ENCODE peak calls at places on chromosomes 4 and X, in eight cellular contexts. M, X, E, V, D, I, R and W are unnamed samples.

GRCh38 chrX:101550825-101551767 is 749 bp downstream of the ARMCX1 start:
- DNase-seq in R (no peak), M (no peak), I (no peak), E (peak), V (peak), D (peak), X (peak), W (no peak)

GRCh38 chr4:152817331-152817730 is 37.6 kb downstream of the ARFIP1 start:
- DNase-seq in D (no peak), E (no peak), R (no peak), M (no peak), X (no peak), I (no peak), V (peak), W (no peak)

GRCh38 chr4:32030406-32030805 is 1310.2 kb downstream of the PCDH7 start:
- DNase-seq in D (no peak), I (no peak), V (no peak), X (no peak), R (no peak), M (no peak), E (no peak), W (no peak)

GRCh38 chr4:80255374-80256095 is 10.9 kb upstream of the FGF5 start:
- DNase-seq in E (no peak), M (no peak), X (no peak), V (no peak), I (no peak), R (no peak), D (no peak), W (no peak)

GRCh38 chr4:102449751-102450352 is 51.3 kb upstream of the NFKB1 start:
- DNase-seq in X (peak), D (no peak), I (peak), M (peak), R (peak), V (peak), E (peak), W (peak)

GRCh38 chrX:1679238-1679637 is 64.4 kb downstream of the ASMT start:
- DNase-seq in E (peak), R (no peak), I (no peak), M (no peak), X (no peak), V (no peak), D (no peak), W (no peak)

GRCh38 chrX:136112781-136113180 is 34.6 kb upstream of the FHL1 start:
- DNase-seq in I (no peak), X (no peak), D (no peak), E (no peak), R (no peak), V (no peak), M (no peak), W (no peak)

GRCh38 chrX:73126240-73126639 is 46.9 kb upstream of the PABPC1L2A start:
- DNase-seq in E (no peak), V (no peak), D (no peak), M (no peak), R (no peak), I (no peak), X (no peak), W (no peak)

GRCh38 chr4:12488672-12489071 is 995.5 kb downstream of the RAB28 start:
- DNase-seq in I (no peak), E (peak), D (no peak), V (no peak), M (no peak), X (no peak), R (no peak), W (no peak)

GRCh38 chrX:16770970-16771482 is 15.2 kb upstream of the TXLNG start:
- DNase-seq in V (no peak), M (no peak), D (no peak), X (no peak), E (no peak), R (no peak), I (no peak), W (no peak)

GRCh38 chrX:149462849-149463248 is 42.3 kb downstream of the IDS start:
- DNase-seq in X (no peak), I (no peak), D (no peak), R (no peak), E (no peak), V (no peak), M (no peak), W (no peak)

GRCh38 chr4:185004562-185005208 is 13.6 kb upstream of the HELT start:
- DNase-seq in M (no peak), X (no peak), R (no peak), I (no peak), D (no peak), E (peak), V (no peak), W (no peak)

GRCh38 chrX:15194136-15194535 is 75.7 kb downstream of the ASB9 start:
- DNase-seq in X (no peak), V (no peak), D (no peak), E (no peak), R (no peak), I (no peak), M (no peak), W (no peak)

GRCh38 chrX:154987940-154988339 is 34.6 kb downstream of the F8 start:
- DNase-seq in R (no peak), X (no peak), E (no peak), V (no peak), M (no peak), I (peak), D (no peak), W (no peak)

GRCh38 chr4:88661724-88662123 is 35.9 kb downstream of the NAP1L5 start:
- DNase-seq in V (peak), R (no peak), X (no peak), I (no peak), M (no peak), E (no peak), D (no peak), W (no peak)

GRCh38 chr4:120008075-120008474 is 58.6 kb downstream of the MAD2L1 start:
- DNase-seq in I (no peak), X (no peak), M (no peak), V (no peak), R (no peak), D (no peak), E (no peak), W (no peak)

GRCh38 chr4:153341575-153342090 is 2.9 kb upstream of the MND1 start:
- DNase-seq in I (peak), X (peak), E (no peak), V (peak), R (no peak), D (no peak), M (peak), W (no peak)

GRCh38 chr4:76067652-76068286 is 6.7 kb upstream of the ART3 start:
- DNase-seq in R (no peak), D (peak), E (peak), X (peak), I (peak), V (peak), M (peak), W (peak)

GRCh38 chrX:106171293-106171692 is 3.2 kb downstream of the PWWP3B start:
- DNase-seq in V (no peak), R (no peak), M (no peak), I (no peak), X (no peak), D (no peak), E (no peak), W (no peak)

GRCh38 chr4:3252831-3253641 is 4.1 kb downstream of the MSANTD1 start:
- DNase-seq in D (no peak), E (no peak), R (no peak), M (no peak), X (no peak), I (no peak), V (no peak), W (no peak)

GRCh38 chr4:172892300-172892699 is 276.3 kb upstream of the GALNT7 start:
- DNase-seq in R (no peak), E (peak), M (peak), D (peak), I (no peak), V (peak), X (peak), W (no peak)

GRCh38 chr4:149823770-149824221 is 8.2 kb upstream of the IQCM start:
- DNase-seq in D (no peak), R (no peak), X (no peak), M (peak), I (no peak), E (no peak), V (peak), W (no peak)

GRCh38 chr4:56049428-56050212 is 100.9 kb downstream of the CEP135 start:
- DNase-seq in D (peak), V (peak), I (no peak), E (peak), R (no peak), X (peak), M (peak), W (no peak)

GRCh38 chr4:158657291-158657690 is 14.4 kb downstream of the C4orf46 start:
- DNase-seq in E (no peak), I (no peak), V (no peak), R (no peak), M (no peak), D (no peak), X (no peak), W (no peak)

GRCh38 chr4:86302242-86302641 is 57.6 kb downstream of the MAPK10 start:
- DNase-seq in V (peak), X (no peak), M (no peak), R (no peak), I (peak), D (no peak), E (peak), W (no peak)

GRCh38 chr4:81738891-81739290 is 267.2 kb upstream of the RASGEF1B start:
- DNase-seq in E (no peak), X (no peak), R (no peak), M (no peak), V (no peak), D (no peak), I (no peak), W (no peak)

GRCh38 chr4:82275431-82276423 is 98.1 kb downstream of the HNRNPD start:
- DNase-seq in I (peak), R (no peak), D (peak), M (no peak), E (peak), X (peak), V (no peak), W (no peak)

GRCh38 chr4:167940217-167940616 is 152.1 kb upstream of the ANXA10 start:
- DNase-seq in R (no peak), I (no peak), D (no peak), M (no peak), V (no peak), E (no peak), X (no peak), W (no peak)

GRCh38 chrX:52346462-52347165 is 22.2 kb upstream of the XAGE2 start:
- DNase-seq in E (no peak), V (no peak), D (no peak), M (peak), I (no peak), R (no peak), X (peak), W (no peak)

GRCh38 chrX:135477576-135477975 is 42.9 kb upstream of the INTS6L start:
- DNase-seq in R (no peak), X (peak), I (peak), V (peak), E (peak), D (no peak), M (peak), W (peak)

GRCh38 chrX:94045724-94046123 is 371.7 kb downstream of the FAM133A start:
- DNase-seq in I (no peak), M (no peak), V (no peak), R (no peak), E (no peak), D (no peak), X (no peak), W (no peak)

GRCh38 chr4:117096886-117097285 is 11.5 kb upstream of the TRAM1L1 start:
- DNase-seq in M (no peak), E (peak), X (no peak), V (no peak), I (no peak), D (no peak), R (no peak), W (no peak)

GRCh38 chr4:186684220-186684619 is 39.4 kb downstream of the FAT1 start:
- DNase-seq in M (no peak), E (no peak), I (no peak), V (no peak), X (no peak), R (no peak), D (no peak), W (no peak)
- H3K4me3 ChIP-seq in M (no peak), E (no peak), I (peak), V (no peak), X (no peak), R (no peak), D (no peak), W (no peak)

GRCh38 chrX:118552501-118552900 is 56.9 kb downstream of the DOCK11 start:
- DNase-seq in V (no peak), R (no peak), D (no peak), X (no peak), M (peak), E (no peak), I (no peak), W (no peak)
- TF ChIP-seq POLR2AphosphoS5 in V (no peak), R (no peak), D (no peak), X (no peak), M (no peak), E (no peak), I (no peak), W (no peak)

GRCh38 chr4:112511294-112512118 is 4.5 kb downstream of the NEUROG2 start:
- DNase-seq in V (no peak), I (no peak), M (no peak), R (no peak), D (no peak), X (no peak), E (peak), W (no peak)

GRCh38 chr4:112510191-112510467 is 5.9 kb downstream of the NEUROG2 start:
- DNase-seq in I (no peak), M (no peak), D (no peak), R (no peak), V (no peak), E (no peak), X (no peak), W (no peak)

GRCh38 chr4:112514079-112514448 is 1.9 kb downstream of the NEUROG2 start:
- DNase-seq in X (no peak), M (no peak), D (peak), R (no peak), I (no peak), V (no peak), E (peak), W (no peak)

GRCh38 chr4:112509243-112510190 is 6.5 kb downstream of the NEUROG2 start:
- DNase-seq in X (no peak), E (peak), V (no peak), M (no peak), D (peak), R (no peak), I (no peak), W (no peak)

DNA sequence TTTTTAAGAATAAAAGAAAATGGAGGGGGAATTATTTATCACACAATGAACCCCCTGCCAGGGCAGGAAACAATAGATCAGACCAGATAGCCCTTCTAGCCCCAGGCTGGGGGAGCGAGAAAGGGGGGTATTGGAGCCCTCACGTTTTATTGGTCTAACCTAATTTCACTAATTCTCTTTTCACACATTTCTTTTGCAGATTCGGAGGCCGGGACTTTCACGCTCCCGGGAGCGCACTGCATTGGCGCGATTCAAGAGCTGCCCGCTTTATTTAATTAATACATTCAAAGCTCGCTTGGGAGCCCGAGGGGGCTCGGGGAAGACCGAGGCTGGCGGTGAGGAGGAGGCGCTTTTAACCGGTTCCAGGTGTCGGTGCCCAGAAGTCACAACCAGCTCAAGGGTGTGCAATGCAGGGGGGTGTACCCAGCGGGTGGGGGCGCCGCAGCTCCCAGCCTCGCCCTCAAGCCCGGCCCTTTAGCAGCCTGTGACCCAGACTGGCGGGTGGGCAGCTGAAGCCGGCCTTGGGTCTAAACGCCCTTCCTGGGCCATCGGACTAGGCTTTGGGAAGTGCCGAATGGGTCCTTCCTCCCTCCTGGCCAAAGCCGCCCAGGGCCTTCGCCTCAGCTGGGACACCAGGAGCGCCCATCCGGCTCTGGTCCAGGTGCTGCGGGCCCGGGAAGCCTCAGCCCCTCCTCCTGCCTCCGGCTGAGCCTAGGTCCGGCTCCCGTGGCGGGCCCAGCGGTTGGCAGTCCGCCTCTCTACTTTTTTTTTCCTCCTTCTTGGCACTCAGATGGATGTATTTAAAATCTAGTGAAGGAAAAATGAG is 5.3 kb downstream of the NEUROG2 start:
- DNase-seq in X (no peak), M (no peak), E (peak), V (no peak), D (peak), R (no peak), I (no peak), W (no peak)
- TF ChIP-seq EZH2 in X (no peak), M (no peak), E (peak), V (peak), D (no peak), R (no peak), I (no peak), W (no peak)

GRCh38 chrX:129836827-129837226 is 6.9 kb downstream of the ZDHHC9 start:
- DNase-seq in R (no peak), M (no peak), V (no peak), E (no peak), X (peak), I (no peak), D (no peak), W (no peak)

GRCh38 chrX:129843459-129844306 is at the start of gene ZDHHC9:
- DNase-seq in X (peak), R (peak), D (peak), I (peak), M (peak), V (peak), E (peak), W (peak)

GRCh38 chrX:129843209-129843458 is 552 bp downstream of the ZDHHC9 start:
- DNase-seq in I (no peak), V (peak), X (no peak), M (no peak), R (no peak), D (peak), E (no peak), W (no peak)

GRCh38 chrX:129842510-129843208 is 1.0 kb downstream of the ZDHHC9 start:
- DNase-seq in V (peak), R (no peak), D (no peak), I (peak), X (peak), E (peak), M (no peak), W (no peak)

GRCh38 chrX:129840334-129840733 is 3.4 kb downstream of the ZDHHC9 start:
- DNase-seq in M (no peak), I (peak), R (no peak), V (peak), D (no peak), X (no peak), E (peak), W (no peak)
- H3K4me3 ChIP-seq in M (no peak), I (peak), R (no peak), V (no peak), D (no peak), X (no peak), E (no peak), W (no peak)

DNA sequence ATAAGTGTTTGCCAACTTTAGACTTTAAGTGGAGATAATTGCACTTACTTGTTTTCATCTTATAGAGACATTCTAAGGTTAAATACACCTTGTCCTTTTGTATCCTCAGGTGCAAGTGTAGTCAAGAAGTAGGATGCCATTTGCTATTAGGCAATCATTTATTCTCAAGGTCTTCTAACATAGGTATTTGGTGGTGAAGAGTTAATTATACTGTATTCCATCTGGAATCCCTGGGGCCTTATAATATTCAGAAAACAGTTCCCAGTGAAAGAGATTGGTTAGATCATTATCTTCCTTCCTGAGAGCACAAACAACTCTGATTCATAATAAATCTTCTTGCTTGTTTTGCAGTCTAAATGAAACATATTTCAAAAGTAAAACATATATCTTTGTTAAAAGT is 23.6 kb downstream of the SULT1E1 start:
- DNase-seq in R (no peak), M (no peak), E (no peak), X (no peak), D (no peak), I (no peak), V (peak), W (no peak)
- TF ChIP-seq POLR2AphosphoS5 in R (no peak), M (no peak), E (no peak), X (no peak), D (no peak), I (no peak), V (no peak), W (no peak)

GRCh38 chr4:13541176-13541604 is 3.1 kb downstream of the NKX3-2 start:
- DNase-seq in R (no peak), X (no peak), I (no peak), D (peak), M (no peak), V (no peak), E (no peak), W (no peak)

GRCh38 chr4:13539047-13539720 is 5.1 kb downstream of the NKX3-2 start:
- DNase-seq in D (peak), R (no peak), E (peak), M (no peak), V (no peak), I (no peak), X (no peak), W (no peak)

GRCh38 chr4:13541720-13542576 is 2.4 kb downstream of the NKX3-2 start:
- DNase-seq in D (peak), R (no peak), I (no peak), E (peak), X (no peak), M (no peak), V (no peak), W (no peak)

GRCh38 chr4:13539721-13540445 is 4.4 kb downstream of the NKX3-2 start:
- DNase-seq in I (no peak), D (peak), E (peak), X (no peak), M (no peak), R (no peak), V (no peak), W (no peak)

DNA sequence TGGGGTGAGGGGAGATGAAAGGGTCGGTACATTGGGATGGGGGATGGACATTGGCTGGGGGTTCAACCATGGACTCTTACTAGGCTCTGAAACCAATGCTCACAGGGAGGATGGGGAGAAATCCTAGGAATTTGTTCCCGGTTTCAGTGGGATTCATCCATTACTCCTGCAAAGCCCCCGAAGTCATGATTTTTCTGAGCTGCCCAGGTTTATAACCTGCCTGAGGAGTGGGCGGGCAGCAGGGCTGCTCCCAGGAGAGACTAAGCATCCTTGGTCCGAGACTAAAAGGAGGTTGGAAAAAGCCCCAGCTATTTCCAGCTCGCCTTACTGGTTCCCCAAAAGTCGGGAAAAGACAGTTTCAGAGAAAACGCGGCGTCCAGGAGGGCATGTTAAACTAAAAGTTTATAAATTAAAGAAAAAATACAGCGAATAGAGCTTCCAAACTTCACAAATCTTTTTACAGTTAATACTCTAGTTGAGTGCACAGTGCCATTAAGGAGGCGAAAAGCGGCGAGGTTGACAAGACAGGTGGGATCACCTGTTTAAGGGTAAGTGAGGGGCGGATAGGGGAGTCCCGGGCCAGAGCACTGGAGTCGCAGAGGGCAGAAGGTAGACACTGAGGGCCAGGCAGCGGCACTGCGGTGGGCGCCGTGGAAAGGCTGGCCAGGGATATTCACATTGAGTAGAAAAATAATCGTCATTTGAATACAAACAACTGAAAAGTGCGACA is 3.7 kb downstream of the NKX3-2 start:
- DNase-seq in I (no peak), V (no peak), M (no peak), E (no peak), D (peak), R (no peak), X (no peak), W (no peak)
- TF ChIP-seq EZH2 in I (no peak), V (peak), M (no peak), E (peak), D (peak), R (no peak), X (no peak), W (no peak)